ENCODE peak calls at places on chromosomes 4 and X, in seven cellular contexts. K is aorta; U is stomach; A is left lung; S is CD8-positive, alpha-beta memory T cell; E is right cardiac atrium; M is astrocyte. P is an unnamed sample.

GRCh38 chr4:113641025-113641431 is 120.5 kb downstream of the CAMK2D start:
- DNase-seq in A (no peak), S (no peak), U (no peak), M (no peak), K (no peak), E (no peak), P (no peak)

GRCh38 chrX:116277391-116277790 is 106.8 kb downstream of the AGTR2 start:
- DNase-seq in A (no peak), M (no peak), E (no peak), U (no peak), K (no peak), S (no peak), P (no peak)

GRCh38 chr4:143700060-143700419 is 435 bp downstream of the FREM3 start:
- DNase-seq in U (no peak), M (peak; percentile 6), A (peak; percentile 58), E (peak; percentile 34), K (peak; percentile 83), S (no peak), P (no peak)

GRCh38 chr4:157806176-157806575 is 366.6 kb downstream of the GASK1B start:
- DNase-seq in M (no peak), S (no peak), K (no peak), A (no peak), U (no peak), E (no peak), P (no peak)

GRCh38 chrX:1914606-1915365 is 299.9 kb downstream of the ASMT start:
- DNase-seq in A (no peak), E (no peak), U (no peak), S (no peak), K (no peak), M (no peak), P (no peak)

GRCh38 chr4:98887137-98887536 is 41.8 kb downstream of the EIF4E start:
- DNase-seq in U (no peak), A (no peak), E (no peak), S (no peak), K (no peak), M (no peak), P (no peak)

GRCh38 chr4:2333916-2334644 is 72.2 kb upstream of the MXD4 start:
- DNase-seq in K (no peak), M (no peak), U (no peak), E (no peak), A (no peak), S (no peak), P (peak; percentile 64)

GRCh38 chrX:44878780-44879179 is 5.8 kb downstream of the KDM6A start:
- DNase-seq in M (no peak), K (no peak), U (no peak), E (no peak), S (no peak), A (no peak), P (no peak)

GRCh38 chr4:118821590-118822293 is 14.2 kb downstream of the SEC24D start:
- DNase-seq in U (no peak), E (no peak), M (no peak), A (no peak), K (no peak), S (no peak), P (no peak)

GRCh38 chrX:13346646-13347045 is 26.8 kb upstream of the ATXN3L start:
- DNase-seq in S (no peak), A (no peak), K (no peak), U (no peak), M (no peak), E (no peak), P (no peak)

GRCh38 chr4:16779028-16779675 is 119.3 kb downstream of the LDB2 start:
- DNase-seq in K (no peak), A (no peak), S (no peak), M (peak; percentile 85), U (no peak), E (peak; percentile 14), P (no peak)

GRCh38 chrX:54786972-54787371 is 11.1 kb downstream of the ITIH6 start:
- DNase-seq in K (no peak), S (no peak), A (no peak), U (peak; percentile 39), M (no peak), E (no peak), P (no peak)

GRCh38 chrX:122218666-122219065 is 965.4 kb upstream of the GRIA3 start:
- DNase-seq in S (no peak), M (no peak), E (no peak), U (no peak), A (no peak), K (no peak), P (no peak)

GRCh38 chrX:49627030-49627777 is 28.4 kb downstream of the GAGE1 start:
- DNase-seq in U (no peak), K (no peak), A (no peak), E (peak; percentile 16), S (peak; percentile 7), M (no peak), P (no peak)

GRCh38 chrX:68146054-68146453 is 287.2 kb downstream of the OPHN1 start:
- DNase-seq in M (peak; percentile 31), S (no peak), K (no peak), A (no peak), U (no peak), E (no peak), P (no peak)

GRCh38 chrX:41313419-41313818 is 20.5 kb upstream of the DDX3X start:
- DNase-seq in A (no peak), E (no peak), S (no peak), K (no peak), U (no peak), M (peak; percentile 92), P (no peak)

GRCh38 chr4:72302981-72303704 is 265.9 kb downstream of the ADAMTS3 start:
- DNase-seq in E (no peak), A (no peak), S (peak; percentile 26), M (no peak), K (no peak), U (peak; percentile 29), P (no peak)

GRCh38 chr4:17494258-17494657 is 17.6 kb downstream of the QDPR start:
- DNase-seq in M (peak; percentile 74), S (no peak), E (no peak), A (no peak), K (no peak), U (no peak), P (no peak)

GRCh38 chr4:173171098-173171497 is 2.5 kb downstream of the GALNT7 start:
- DNase-seq in K (no peak), A (no peak), M (no peak), U (no peak), S (no peak), E (no peak), P (no peak)

DNA sequence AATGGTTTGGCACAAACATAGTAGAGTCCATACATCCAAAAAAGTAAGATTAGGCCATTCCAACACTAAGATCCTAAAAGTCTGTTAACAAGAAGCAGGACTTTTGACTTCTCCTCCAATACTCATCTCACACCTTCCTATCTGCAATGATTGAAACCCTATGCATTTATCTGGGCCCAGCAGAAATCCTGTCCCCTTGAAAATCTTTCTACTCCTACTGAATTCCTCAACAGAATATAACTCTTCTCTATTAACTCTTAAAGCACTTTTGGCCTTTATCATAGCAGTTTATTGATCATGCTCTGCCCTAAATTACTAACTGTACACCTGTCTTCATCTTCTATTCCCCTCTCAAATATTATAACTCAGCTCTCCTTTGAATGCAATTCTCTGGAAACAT is 4.6 kb downstream of the G3BP2 start:
- DNase-seq in M (no peak), S (no peak), A (no peak), E (no peak), U (no peak), K (no peak), P (no peak)
- H3K4me1 ChIP-seq in M (peaks cover 9% of the 10 kb centered on the region), S (peaks cover 77% of the 10 kb centered on the region), A (peaks cover 59% of the 10 kb centered on the region), E (no peaks in the 10 kb centered on the region), U (peaks cover 32% of the 10 kb centered on the region), K (peaks cover 8% of the 10 kb centered on the region), P (peaks cover 18% of the 10 kb centered on the region)

DNA sequence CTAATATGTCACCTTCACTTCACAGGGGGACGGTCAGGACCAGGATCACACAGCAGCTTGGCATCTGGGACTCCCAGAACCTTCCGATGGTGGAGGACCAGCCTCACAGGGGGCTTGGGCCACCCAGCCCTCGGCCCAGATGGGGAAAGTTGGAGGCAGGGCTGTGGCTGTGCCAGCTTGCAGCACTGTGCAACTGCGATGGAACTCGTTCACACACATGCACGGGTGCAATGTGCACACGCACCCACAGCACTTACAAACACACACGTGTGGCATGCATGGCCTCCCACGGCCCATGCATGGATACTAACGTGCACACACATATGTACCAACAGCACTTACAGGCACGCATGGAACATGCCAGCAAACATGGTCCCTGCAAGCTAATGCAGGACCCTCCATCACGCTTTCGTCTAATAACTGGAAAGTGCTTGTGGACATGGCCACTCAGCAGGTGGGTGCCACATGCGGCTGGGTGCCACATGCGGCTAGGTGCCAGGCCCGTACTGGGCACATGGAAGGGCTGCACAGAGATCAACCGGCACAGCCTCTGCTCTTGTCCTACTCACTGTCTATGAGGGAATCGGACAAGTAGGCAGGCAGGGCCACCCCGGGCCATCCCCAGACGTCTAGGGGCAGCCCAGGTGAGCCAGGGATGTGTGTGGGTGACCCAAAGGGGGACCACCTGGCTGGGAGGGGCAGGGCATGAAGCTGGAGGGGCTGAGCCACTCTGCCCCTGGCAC is 63.2 kb downstream of the ADRA2C start:
- DNase-seq in K (no peak), S (no peak), A (peak; percentile 61), E (no peak), U (no peak), M (no peak), P (no peak)
- H3K4me1 ChIP-seq in K (no peaks in the 10 kb centered on the region), S (no peaks in the 10 kb centered on the region), A (peaks cover 4% of the 10 kb centered on the region), E (no peaks in the 10 kb centered on the region), U (peaks cover 16% of the 10 kb centered on the region), M (no peaks in the 10 kb centered on the region), P (no peaks in the 10 kb centered on the region)

GRCh38 chrX:19743386-19743785 is 144.0 kb downstream of the SH3KBP1 start:
- DNase-seq in K (no peak), E (no peak), U (no peak), A (no peak), S (no peak), M (no peak), P (no peak)
- H3K4me1 ChIP-seq in K (no peaks in the 10 kb centered on the region), E (no peaks in the 10 kb centered on the region), U (no peaks in the 10 kb centered on the region), A (peaks cover 38% of the 10 kb centered on the region), S (peaks cover 89% of the 10 kb centered on the region), M (no peaks in the 10 kb centered on the region), P (no peaks in the 10 kb centered on the region)

GRCh38 chr4:184891765-184892164 is 66.0 kb upstream of the ACSL1 start:
- DNase-seq in A (no peak), K (no peak), U (no peak), S (no peak), E (no peak), M (no peak), P (no peak)

GRCh38 chr4:184895012-184895795 is 69.4 kb upstream of the ACSL1 start:
- DNase-seq in E (no peak), M (no peak), S (no peak), U (no peak), A (no peak), K (no peak), P (no peak)

GRCh38 chr4:184889683-184890082 is 63.9 kb upstream of the ACSL1 start:
- DNase-seq in M (no peak), E (no peak), A (no peak), K (no peak), S (no peak), U (no peak), P (no peak)

GRCh38 chr4:184893836-184894571 is 68.2 kb upstream of the ACSL1 start:
- DNase-seq in M (no peak), S (no peak), E (no peak), K (no peak), U (no peak), A (no peak), P (no peak)

GRCh38 chr4:184892999-184893398 is 67.2 kb upstream of the ACSL1 start:
- DNase-seq in A (no peak), U (no peak), S (no peak), E (no peak), K (no peak), M (no peak), P (no peak)
- H3K4me1 ChIP-seq in A (peaks cover 68% of the 10 kb centered on the region), U (no peaks in the 10 kb centered on the region), S (no peaks in the 10 kb centered on the region), E (no peaks in the 10 kb centered on the region), K (no peaks in the 10 kb centered on the region), M (no peaks in the 10 kb centered on the region), P (no peaks in the 10 kb centered on the region)

GRCh38 chr4:6989331-6989923 is 53.7 kb upstream of the TADA2B start:
- DNase-seq in A (no peak), U (no peak), M (no peak), E (no peak), K (no peak), S (no peak), P (no peak)
- H3K4me1 ChIP-seq in A (peaks cover 78% of the 10 kb centered on the region), U (peaks cover 86% of the 10 kb centered on the region), M (peaks cover 34% of the 10 kb centered on the region), E (peaks cover 11% of the 10 kb centered on the region), K (peaks cover 3% of the 10 kb centered on the region), S (peaks cover 43% of the 10 kb centered on the region), P (peaks cover 33% of the 10 kb centered on the region)

P was measured in pancreas.